ENCODE peak calls at places on chromosomes 4 and X, in seven cellular contexts. One of them, this sample, is unnamed.

GRCh38 chr4:42750831-42751230 is 93.9 kb upstream of the ATP8A1 start:
- DNase-seq in heart left ventricle: no peak
- DNase-seq in OCI-LY7: no peak
- DNase-seq in tibial nerve: no peak
- DNase-seq in breast epithelium: no peak
- DNase-seq in K562: no peak
- DNase-seq in coronary artery: no peak
- DNase-seq in this sample: no peak

GRCh38 chrX:7640392-7640791 is 202.6 kb upstream of the VCX start:
- DNase-seq in breast epithelium: no peak
- DNase-seq in K562: no peak
- DNase-seq in OCI-LY7: no peak
- DNase-seq in coronary artery: no peak
- DNase-seq in tibial nerve: no peak
- DNase-seq in heart left ventricle: no peak
- DNase-seq in this sample: no peak

GRCh38 chrX:109347618-109348017 is 134.3 kb downstream of the GUCY2F start:
- DNase-seq in coronary artery: no peak
- DNase-seq in tibial nerve: no peak
- DNase-seq in breast epithelium: no peak
- DNase-seq in K562: no peak
- DNase-seq in OCI-LY7: no peak
- DNase-seq in heart left ventricle: no peak
- DNase-seq in this sample: no peak

GRCh38 chrX:110561036-110561435 is 202.4 kb downstream of the RTL9 start:
- DNase-seq in tibial nerve: no peak
- DNase-seq in breast epithelium: no peak
- DNase-seq in K562: no peak
- DNase-seq in OCI-LY7: no peak
- DNase-seq in coronary artery: no peak
- DNase-seq in heart left ventricle: no peak
- DNase-seq in this sample: no peak

GRCh38 chrX:2965965-2966364 is 36.8 kb upstream of the ARSD start:
- DNase-seq in OCI-LY7: no peak
- DNase-seq in breast epithelium: no peak
- DNase-seq in heart left ventricle: no peak
- DNase-seq in coronary artery: no peak
- DNase-seq in K562: no peak
- DNase-seq in tibial nerve: no peak
- DNase-seq in this sample: no peak

GRCh38 chrX:36898301-36898700 is 109.9 kb upstream of the FAM47C start:
- DNase-seq in breast epithelium: no peak
- DNase-seq in tibial nerve: no peak
- DNase-seq in heart left ventricle: no peak
- DNase-seq in K562: no peak
- DNase-seq in OCI-LY7: peak; percentile 7
- DNase-seq in coronary artery: no peak
- DNase-seq in this sample: no peak

GRCh38 chr4:54231419-54232150 is 2.5 kb downstream of the PDGFRA start:
- DNase-seq in heart left ventricle: peak; percentile 72
- DNase-seq in breast epithelium: no peak
- DNase-seq in K562: no peak
- DNase-seq in coronary artery: peak; percentile 88
- DNase-seq in OCI-LY7: no peak
- DNase-seq in tibial nerve: peak; percentile 63
- DNase-seq in this sample: no peak

GRCh38 chr4:57148831-57149230 is 38.6 kb upstream of the IGFBP7 start:
- DNase-seq in tibial nerve: no peak
- DNase-seq in breast epithelium: no peak
- DNase-seq in coronary artery: no peak
- DNase-seq in heart left ventricle: no peak
- DNase-seq in K562: no peak
- DNase-seq in OCI-LY7: no peak
- DNase-seq in this sample: no peak

GRCh38 chrX:39121903-39122302 is 320.6 kb downstream of the MID1IP1 start:
- DNase-seq in breast epithelium: no peak
- DNase-seq in heart left ventricle: no peak
- DNase-seq in coronary artery: no peak
- DNase-seq in K562: no peak
- DNase-seq in OCI-LY7: no peak
- DNase-seq in tibial nerve: no peak
- DNase-seq in this sample: no peak

GRCh38 chr4:24642941-24643628 is 58.7 kb upstream of the DHX15 start:
- DNase-seq in coronary artery: no peak
- DNase-seq in breast epithelium: no peak
- DNase-seq in tibial nerve: no peak
- DNase-seq in OCI-LY7: no peak
- DNase-seq in heart left ventricle: no peak
- DNase-seq in K562: no peak
- DNase-seq in this sample: no peak

GRCh38 chrX:18654873-18655836 is 16.8 kb downstream of the RS1 start:
- DNase-seq in heart left ventricle: no peak
- DNase-seq in breast epithelium: no peak
- DNase-seq in K562: no peak
- DNase-seq in tibial nerve: no peak
- DNase-seq in OCI-LY7: no peak
- DNase-seq in coronary artery: no peak
- DNase-seq in this sample: no peak

GRCh38 chr4:121574618-121575017 is 122.2 kb downstream of the ANXA5 start:
- DNase-seq in OCI-LY7: no peak
- DNase-seq in coronary artery: no peak
- DNase-seq in tibial nerve: no peak
- DNase-seq in breast epithelium: no peak
- DNase-seq in heart left ventricle: no peak
- DNase-seq in K562: no peak
- DNase-seq in this sample: no peak

GRCh38 chrX:114581528-114582263 is 2.2 kb upstream of the HTR2C start:
- DNase-seq in OCI-LY7: no peak
- DNase-seq in K562: no peak
- DNase-seq in breast epithelium: no peak
- DNase-seq in heart left ventricle: no peak
- DNase-seq in coronary artery: no peak
- DNase-seq in tibial nerve: no peak
- DNase-seq in this sample: no peak

GRCh38 chrX:42176790-42177189 is 253.4 kb upstream of the CASK start:
- DNase-seq in tibial nerve: no peak
- DNase-seq in heart left ventricle: no peak
- DNase-seq in OCI-LY7: no peak
- DNase-seq in coronary artery: no peak
- DNase-seq in breast epithelium: no peak
- DNase-seq in K562: no peak
- DNase-seq in this sample: no peak

GRCh38 chr4:184420881-184421416 is 53.4 kb downstream of the IRF2 start:
- DNase-seq in breast epithelium: no peak
- DNase-seq in tibial nerve: no peak
- DNase-seq in K562: no peak
- DNase-seq in coronary artery: no peak
- DNase-seq in heart left ventricle: no peak
- DNase-seq in OCI-LY7: peak; percentile 36
- DNase-seq in this sample: no peak

GRCh38 chr4:13705521-13706035 is 78.1 kb upstream of the BOD1L1 start:
- DNase-seq in OCI-LY7: no peak
- DNase-seq in breast epithelium: peak; percentile 55
- DNase-seq in K562: no peak
- DNase-seq in heart left ventricle: peak; percentile 59
- DNase-seq in tibial nerve: no peak
- DNase-seq in coronary artery: no peak
- DNase-seq in this sample: no peak

GRCh38 chr4:140940589-140940988 is 184.4 kb upstream of the TBC1D9 start:
- DNase-seq in tibial nerve: no peak
- DNase-seq in OCI-LY7: no peak
- DNase-seq in heart left ventricle: no peak
- DNase-seq in coronary artery: no peak
- DNase-seq in K562: no peak
- DNase-seq in breast epithelium: no peak
- DNase-seq in this sample: no peak
- H3K27ac ChIP-seq in tibial nerve: no peak overlapping the region
- H3K27ac ChIP-seq in OCI-LY7: no peak overlapping the region
- H3K27ac ChIP-seq in heart left ventricle: peak overlapping the region; percentile 19
- H3K27ac ChIP-seq in coronary artery: no peak overlapping the region
- H3K27ac ChIP-seq in K562: no peak overlapping the region
- H3K27ac ChIP-seq in breast epithelium: no peak overlapping the region
- H3K27ac ChIP-seq in this sample: no peak overlapping the region

DNA sequence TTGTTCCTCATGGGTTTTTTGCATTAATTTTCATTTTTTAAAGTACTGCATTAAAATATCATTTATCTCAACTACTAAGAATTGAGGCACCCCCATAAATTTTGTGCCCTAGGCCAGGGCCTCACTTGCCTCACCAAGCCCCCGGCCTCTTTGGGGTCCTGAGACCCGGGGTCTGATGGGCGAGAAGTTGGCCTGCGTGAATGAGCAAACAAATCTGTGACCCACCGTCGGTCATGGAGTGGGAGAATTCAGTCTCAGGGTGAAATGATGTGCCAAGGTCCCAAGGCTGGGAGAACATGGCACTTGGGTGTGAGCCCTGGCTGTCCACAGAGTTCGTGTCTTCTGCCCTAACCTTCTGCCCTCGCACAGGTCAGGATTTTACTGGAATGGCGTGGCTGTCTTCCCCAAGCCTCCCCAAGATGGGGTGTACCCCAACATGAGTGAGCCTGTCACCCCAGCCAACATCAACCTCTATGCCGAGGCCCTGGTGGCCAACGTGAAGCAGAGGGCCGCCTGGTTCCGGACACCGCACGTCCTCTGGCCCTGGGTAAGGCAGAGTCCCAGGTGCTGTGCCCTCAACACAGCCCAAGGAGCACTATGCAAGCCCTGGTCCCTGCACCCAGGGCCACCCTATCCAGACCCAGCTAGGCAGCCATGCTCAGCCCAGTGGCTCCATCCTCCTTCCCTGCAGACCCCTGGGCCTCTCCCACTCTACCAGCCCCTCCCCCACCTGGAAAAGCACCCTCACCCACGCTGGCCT is 18.0 kb downstream of the MAN2B2 start:
- DNase-seq in heart left ventricle: no peak
- DNase-seq in breast epithelium: no peak
- DNase-seq in OCI-LY7: no peak
- DNase-seq in coronary artery: no peak
- DNase-seq in K562: no peak
- DNase-seq in tibial nerve: no peak
- DNase-seq in this sample: no peak
- H3K27ac ChIP-seq in heart left ventricle: no peak overlapping the region
- H3K27ac ChIP-seq in breast epithelium: no peak overlapping the region
- H3K27ac ChIP-seq in OCI-LY7: no peak overlapping the region
- H3K27ac ChIP-seq in coronary artery: no peak overlapping the region
- H3K27ac ChIP-seq in K562: no peak overlapping the region
- H3K27ac ChIP-seq in tibial nerve: no peak overlapping the region
- H3K27ac ChIP-seq in this sample: no peak overlapping the region

GRCh38 chrX:154305481-154306205 is 10.0 kb downstream of the TKTL1 start:
- DNase-seq in OCI-LY7: no peak
- DNase-seq in tibial nerve: no peak
- DNase-seq in K562: no peak
- DNase-seq in heart left ventricle: no peak
- DNase-seq in coronary artery: no peak
- DNase-seq in breast epithelium: no peak
- DNase-seq in this sample: no peak
- H3K27ac ChIP-seq in OCI-LY7: no peak overlapping the region
- H3K27ac ChIP-seq in tibial nerve: no peak overlapping the region
- H3K27ac ChIP-seq in K562: no peak overlapping the region
- H3K27ac ChIP-seq in heart left ventricle: no peak overlapping the region
- H3K27ac ChIP-seq in coronary artery: no peak overlapping the region
- H3K27ac ChIP-seq in breast epithelium: no peak overlapping the region
- H3K27ac ChIP-seq in this sample: no peak overlapping the region

GRCh38 chr4:70908993-70909556 is 6.9 kb downstream of the MOB1B start:
- DNase-seq in coronary artery: no peak
- DNase-seq in breast epithelium: no peak
- DNase-seq in OCI-LY7: no peak
- DNase-seq in K562: no peak
- DNase-seq in heart left ventricle: no peak
- DNase-seq in tibial nerve: no peak
- DNase-seq in this sample: no peak

GRCh38 chr4:70915048-70915815 is 13.1 kb downstream of the MOB1B start:
- DNase-seq in K562: no peak
- DNase-seq in coronary artery: no peak
- DNase-seq in tibial nerve: no peak
- DNase-seq in heart left ventricle: no peak
- DNase-seq in breast epithelium: no peak
- DNase-seq in OCI-LY7: no peak
- DNase-seq in this sample: no peak

GRCh38 chr4:70915874-70916559 is 13.8 kb downstream of the MOB1B start:
- DNase-seq in K562: no peak
- DNase-seq in OCI-LY7: no peak
- DNase-seq in heart left ventricle: no peak
- DNase-seq in breast epithelium: no peak
- DNase-seq in coronary artery: no peak
- DNase-seq in tibial nerve: no peak
- DNase-seq in this sample: no peak

GRCh38 chr4:70914631-70915030 is 12.5 kb downstream of the MOB1B start:
- DNase-seq in OCI-LY7: no peak
- DNase-seq in breast epithelium: no peak
- DNase-seq in tibial nerve: no peak
- DNase-seq in heart left ventricle: no peak
- DNase-seq in K562: no peak
- DNase-seq in coronary artery: no peak
- DNase-seq in this sample: no peak

GRCh38 chr4:70913947-70914445 is 11.8 kb downstream of the MOB1B start:
- DNase-seq in breast epithelium: no peak
- DNase-seq in tibial nerve: no peak
- DNase-seq in coronary artery: no peak
- DNase-seq in OCI-LY7: no peak
- DNase-seq in K562: no peak
- DNase-seq in heart left ventricle: no peak
- DNase-seq in this sample: no peak
- H3K27ac ChIP-seq in breast epithelium: no peak overlapping the region
- H3K27ac ChIP-seq in tibial nerve: no peak overlapping the region
- H3K27ac ChIP-seq in coronary artery: no peak overlapping the region
- H3K27ac ChIP-seq in OCI-LY7: no peak overlapping the region
- H3K27ac ChIP-seq in K562: peak overlapping the region; percentile 16
- H3K27ac ChIP-seq in heart left ventricle: no peak overlapping the region
- H3K27ac ChIP-seq in this sample: no peak overlapping the region

GRCh38 chrX:53071604-53072417 is 10.4 kb upstream of the TSPYL2 start:
- DNase-seq in tibial nerve: peak; percentile 80
- DNase-seq in breast epithelium: no peak
- DNase-seq in coronary artery: peak; percentile 87
- DNase-seq in heart left ventricle: peak; percentile 35
- DNase-seq in K562: peak; percentile 55
- DNase-seq in OCI-LY7: peak; percentile 84
- DNase-seq in this sample: peak; percentile 11
- H3K27ac ChIP-seq in tibial nerve: peak overlapping the region; percentile 79
- H3K27ac ChIP-seq in breast epithelium: peak overlapping the region; percentile 1
- H3K27ac ChIP-seq in coronary artery: peak overlapping the region; percentile 65
- H3K27ac ChIP-seq in heart left ventricle: no peak overlapping the region
- H3K27ac ChIP-seq in K562: no peak overlapping the region
- H3K27ac ChIP-seq in OCI-LY7: peak overlapping the region; percentile 86
- H3K27ac ChIP-seq in this sample: peak overlapping the region; percentile 66

GRCh38 chrX:137988470-137988869 is 422.5 kb downstream of the ZIC3 start:
- DNase-seq in breast epithelium: no peak
- DNase-seq in heart left ventricle: no peak
- DNase-seq in coronary artery: no peak
- DNase-seq in tibial nerve: no peak
- DNase-seq in OCI-LY7: no peak
- DNase-seq in K562: no peak
- DNase-seq in this sample: no peak

GRCh38 chrX:137982791-137983190 is 416.9 kb downstream of the ZIC3 start:
- DNase-seq in K562: no peak
- DNase-seq in heart left ventricle: no peak
- DNase-seq in breast epithelium: no peak
- DNase-seq in coronary artery: no peak
- DNase-seq in OCI-LY7: no peak
- DNase-seq in tibial nerve: no peak
- DNase-seq in this sample: no peak
- H3K27ac ChIP-seq in K562: no peak overlapping the region
- H3K27ac ChIP-seq in heart left ventricle: no peak overlapping the region
- H3K27ac ChIP-seq in breast epithelium: no peak overlapping the region
- H3K27ac ChIP-seq in coronary artery: no peak overlapping the region
- H3K27ac ChIP-seq in OCI-LY7: no peak overlapping the region
- H3K27ac ChIP-seq in tibial nerve: no peak overlapping the region
- H3K27ac ChIP-seq in this sample: no peak overlapping the region

This sample was measured in substantia nigra.